ENCODE peak calls at places on chromosomes 12 and 14, in ten cellular contexts. A is stomach, X is A549, V is ovary, T is tibial nerve, J is suprapubic skin, N is H1, G is K562, E is GM12878, S is upper lobe of left lung. M is an unnamed sample.

GRCh38 chr14:75247286-75247922 is 31.2 kb upstream of the FOS start:
- DNase-seq in T (no peak), G (no peak), X (no peak), S (no peak), E (peak), V (no peak), N (no peak), A (no peak), J (no peak), M (no peak)

GRCh38 chr12:129704232-129704830 is 199.5 kb downstream of the TMEM132D start:
- DNase-seq in T (no peak), S (no peak), J (no peak), X (no peak), V (no peak), N (peak), E (no peak), A (no peak), G (no peak), M (no peak)

GRCh38 chr12:117564885-117565284 is 203.5 kb upstream of the NOS1 start:
- DNase-seq in E (no peak), V (no peak), S (no peak), A (no peak), J (no peak), N (no peak), G (no peak), T (no peak), X (no peak), M (no peak)

GRCh38 chr14:49545716-49546115 is 40.5 kb downstream of the RPS29 start:
- DNase-seq in S (no peak), A (no peak), T (no peak), J (no peak), V (no peak), N (no peak), X (no peak), G (no peak), E (no peak), M (no peak)

GRCh38 chr12:102567031-102567985 is 86.9 kb upstream of the IGF1 start:
- DNase-seq in E (no peak), A (no peak), S (no peak), X (peak), T (no peak), V (no peak), G (no peak), N (no peak), J (no peak), M (no peak)

GRCh38 chr12:31343139-31343538 is 17.2 kb upstream of the SINHCAF start:
- DNase-seq in G (no peak), A (no peak), N (no peak), X (no peak), E (no peak), V (no peak), S (no peak), J (no peak), T (no peak), M (no peak)

GRCh38 chr12:47903927-47904646 is 707 bp downstream of the VDR start:
- DNase-seq in E (no peak), T (no peak), V (no peak), A (peak), G (peak), N (no peak), S (peak), J (peak), X (peak), M (peak)

GRCh38 chr12:9095322-9095721 is 20.4 kb downstream of the A2M start:
- DNase-seq in S (no peak), A (no peak), N (no peak), X (no peak), E (no peak), T (no peak), G (no peak), V (no peak), J (no peak), M (no peak)

GRCh38 chr14:93648440-93649168 is 139.7 kb downstream of the PRIMA1 start:
- DNase-seq in A (no peak), G (peak), N (no peak), V (no peak), J (no peak), E (no peak), T (no peak), S (no peak), X (peak), M (no peak)

GRCh38 chr14:41229824-41230223 is 376.9 kb upstream of the LRFN5 start:
- DNase-seq in A (no peak), G (no peak), E (no peak), J (no peak), V (no peak), N (no peak), T (no peak), X (no peak), S (no peak), M (no peak)

GRCh38 chr14:66281036-66281776 is 205.0 kb upstream of the CCDC196 start:
- DNase-seq in X (no peak), V (no peak), J (no peak), E (no peak), T (no peak), A (no peak), S (no peak), G (no peak), N (no peak), M (peak)

GRCh38 chr14:32256606-32257005 is 53.5 kb upstream of the RNU6-8 start:
- DNase-seq in N (no peak), G (no peak), J (no peak), T (no peak), A (no peak), V (no peak), E (no peak), X (no peak), S (no peak), M (no peak)

GRCh38 chr12:39230086-39230485 is 212.8 kb downstream of the KIF21A start:
- DNase-seq in T (no peak), S (no peak), N (no peak), V (no peak), J (no peak), E (no peak), A (no peak), G (no peak), X (no peak), M (no peak)

GRCh38 chr12:122884091-122884826 is 11.7 kb downstream of the VPS37B start:
- DNase-seq in J (no peak), T (no peak), E (no peak), N (no peak), S (no peak), G (no peak), X (no peak), V (no peak), A (no peak), M (no peak)

GRCh38 chr12:79001404-79001803 is 136.8 kb downstream of the SYT1 start:
- DNase-seq in S (no peak), E (no peak), T (no peak), X (no peak), V (no peak), G (no peak), A (no peak), J (no peak), N (no peak), M (no peak)

GRCh38 chr14:99415496-99416281 is 65.0 kb downstream of the SETD3 start:
- DNase-seq in G (peak), N (no peak), S (no peak), A (peak), E (peak), T (no peak), V (no peak), J (no peak), X (peak), M (no peak)

GRCh38 chr14:57189070-57189469 is 79.6 kb downstream of the EXOC5 start:
- DNase-seq in G (peak), T (no peak), J (no peak), V (no peak), N (no peak), X (peak), A (no peak), S (no peak), E (no peak), M (no peak)

GRCh38 chr12:130562711-130563110 is 153.4 kb downstream of the RIMBP2 start:
- DNase-seq in S (no peak), V (no peak), N (no peak), G (no peak), X (no peak), T (no peak), E (no peak), A (no peak), J (no peak), M (no peak)

GRCh38 chr12:46209914-46210834 is 58.7 kb downstream of the SLC38A1 start:
- DNase-seq in V (no peak), E (peak), S (peak), N (no peak), A (peak), G (no peak), J (no peak), X (no peak), T (no peak), M (peak)

GRCh38 chr14:85333313-85333712 is 196.6 kb upstream of the FLRT2 start:
- DNase-seq in N (no peak), V (no peak), G (no peak), T (no peak), A (peak), E (no peak), S (no peak), X (no peak), J (no peak), M (no peak)

GRCh38 chr12:80033457-80033856 is 65.9 kb upstream of the OTOGL start:
- DNase-seq in E (no peak), X (no peak), S (no peak), J (no peak), T (no peak), V (no peak), A (no peak), G (no peak), N (no peak), M (no peak)

GRCh38 chr14:106883218-106883692 is 1356.9 kb downstream of the TMEM121 start:
- DNase-seq in X (no peak), T (no peak), V (peak), J (no peak), A (no peak), S (no peak), N (peak), E (no peak), G (peak), M (no peak)

GRCh38 chr12:3697311-3697870 is 55.5 kb downstream of the CRACR2A start:
- DNase-seq in T (no peak), E (no peak), X (no peak), S (no peak), V (no peak), N (no peak), G (no peak), J (no peak), A (no peak), M (no peak)

GRCh38 chr12:71904629-71905028 is 34.0 kb upstream of the TPH2 start:
- DNase-seq in A (no peak), E (no peak), T (no peak), G (no peak), N (no peak), J (no peak), S (no peak), V (no peak), X (no peak), M (no peak)

GRCh38 chr12:6053541-6053940 is 70.9 kb downstream of the VWF start:
- DNase-seq in V (no peak), X (no peak), G (no peak), T (no peak), J (no peak), S (no peak), E (no peak), N (no peak), A (no peak), M (no peak)

GRCh38 chr12:102023343-102023930 is 38.4 kb downstream of the WASHC3 start:
- DNase-seq in A (no peak), N (no peak), T (no peak), V (no peak), J (no peak), G (no peak), X (no peak), E (no peak), S (no peak), M (no peak)

GRCh38 chr14:41668346-41668745 is 61.7 kb downstream of the LRFN5 start:
- DNase-seq in A (no peak), T (no peak), J (no peak), G (no peak), S (no peak), N (no peak), X (no peak), V (no peak), E (no peak), M (no peak)

GRCh38 chr14:94104731-94105130 is 5.8 kb upstream of the IFI27 start:
- DNase-seq in N (no peak), V (no peak), G (no peak), E (no peak), T (no peak), X (no peak), J (no peak), S (no peak), A (no peak), M (no peak)

GRCh38 chr12:79415754-79416435 is 274.9 kb downstream of the PAWR start:
- DNase-seq in V (no peak), E (no peak), S (peak), G (no peak), N (no peak), X (no peak), J (no peak), T (no peak), A (peak), M (no peak)

GRCh38 chr12:53989227-53990113 is 4.5 kb downstream of the HOXC10 start:
- DNase-seq in G (peak), N (no peak), S (no peak), T (no peak), E (peak), V (no peak), J (no peak), A (no peak), X (peak), M (no peak)

GRCh38 chr12:15720299-15720698 is 68.9 kb downstream of the EPS8 start:
- DNase-seq in T (no peak), V (no peak), N (no peak), E (no peak), G (no peak), J (no peak), S (no peak), A (no peak), X (no peak), M (no peak)

GRCh38 chr14:24741871-24742270 is 107.9 kb upstream of the GZMB start:
- DNase-seq in A (no peak), G (no peak), J (no peak), E (no peak), T (no peak), S (no peak), X (no peak), V (no peak), N (no peak), M (no peak)

GRCh38 chr12:80291108-80291754 is 152.8 kb upstream of the PTPRQ start:
- DNase-seq in S (no peak), V (no peak), T (no peak), X (no peak), A (no peak), N (no peak), E (peak), J (no peak), G (no peak), M (no peak)

GRCh38 chr12:12266389-12266872 is 413 bp downstream of the LRP6 start:
- DNase-seq in T (no peak), G (no peak), X (no peak), E (no peak), V (peak), S (no peak), A (no peak), N (no peak), J (no peak), M (no peak)

GRCh38 chr14:101082436-101083384 is 179.2 kb upstream of the RTL1 start:
- DNase-seq in V (no peak), A (peak), T (no peak), X (no peak), J (peak), S (peak), E (no peak), G (no peak), N (no peak), M (peak)

GRCh38 chr12:50981319-50982239 is 29.2 kb downstream of the HIGD1C start:
- DNase-seq in N (no peak), J (no peak), S (no peak), A (no peak), T (no peak), G (peak), V (no peak), X (no peak), E (no peak), M (no peak)

GRCh38 chr12:73390256-73390655 is 1118.1 kb downstream of the TRHDE start:
- DNase-seq in J (no peak), A (no peak), G (no peak), X (no peak), E (no peak), T (no peak), N (no peak), S (no peak), V (no peak), M (no peak)

GRCh38 chr12:105742567-105742874 is 396.2 kb downstream of the NUAK1 start:
- DNase-seq in J (no peak), E (no peak), N (no peak), V (no peak), T (no peak), X (no peak), S (no peak), A (no peak), G (no peak), M (no peak)

GRCh38 chr14:77583657-77584056 is 32.8 kb downstream of the SPTLC2 start:
- DNase-seq in G (no peak), S (no peak), A (no peak), T (no peak), V (no peak), J (no peak), X (no peak), E (no peak), N (no peak), M (no peak)

GRCh38 chr14:77580964-77581505 is 35.4 kb downstream of the SPTLC2 start:
- DNase-seq in X (no peak), T (no peak), A (no peak), S (no peak), J (no peak), N (no peak), V (no peak), G (no peak), E (peak), M (no peak)

GRCh38 chr14:77584809-77585208 is 31.6 kb downstream of the SPTLC2 start:
- DNase-seq in A (no peak), G (no peak), S (no peak), V (no peak), J (no peak), E (no peak), T (no peak), X (no peak), N (no peak), M (no peak)

GRCh38 chr14:77580477-77580876 is 36.0 kb downstream of the SPTLC2 start:
- DNase-seq in S (no peak), V (no peak), X (no peak), E (no peak), A (no peak), J (no peak), G (no peak), T (no peak), N (no peak), M (no peak)

GRCh38 chr14:77582511-77582910 is 33.9 kb downstream of the SPTLC2 start:
- DNase-seq in N (no peak), E (no peak), T (no peak), J (no peak), S (no peak), G (no peak), A (no peak), V (no peak), X (no peak), M (no peak)
- TF ChIP-seq POLR2A in N (no peak), E (no peak), T (no peak), J (no peak), S (no peak), G (no peak), A (no peak), V (no peak), X (no peak), M (no peak)

GRCh38 chr12:19194963-19195362 is 65.4 kb downstream of the PLEKHA5 start:
- DNase-seq in J (no peak), X (no peak), G (no peak), T (no peak), N (no peak), E (no peak), A (no peak), V (no peak), S (no peak), M (no peak)

GRCh38 chr12:19200261-19200660 is 70.7 kb downstream of the PLEKHA5 start:
- DNase-seq in X (no peak), V (no peak), N (no peak), G (no peak), A (no peak), J (no peak), T (no peak), E (no peak), S (no peak), M (no peak)

GRCh38 chr12:19196959-19197630 is 67.6 kb downstream of the PLEKHA5 start:
- DNase-seq in S (no peak), V (no peak), A (no peak), T (no peak), X (no peak), J (no peak), E (no peak), N (no peak), G (no peak), M (no peak)

GRCh38 chr12:19199322-19199721 is 69.8 kb downstream of the PLEKHA5 start:
- DNase-seq in J (no peak), G (no peak), X (no peak), T (no peak), V (no peak), A (no peak), S (no peak), E (no peak), N (no peak), M (no peak)

GRCh38 chr12:19198272-19198671 is 68.7 kb downstream of the PLEKHA5 start:
- DNase-seq in J (no peak), V (no peak), S (no peak), X (no peak), A (no peak), G (no peak), T (no peak), E (no peak), N (no peak), M (no peak)
- TF ChIP-seq EP300 in J (no peak), V (no peak), S (no peak), X (no peak), A (no peak), G (no peak), T (no peak), E (no peak), N (no peak), M (no peak)

GRCh38 chr14:70600382-70601157 is at the start of gene MED6:
- DNase-seq in E (peak), G (peak), S (peak), A (peak), V (peak), T (peak), X (peak), N (peak), J (peak), M (peak)
- TF ChIP-seq POLR2A in E (peak), G (peak), S (no peak), A (no peak), V (peak), T (no peak), X (peak), N (peak), J (peak), M (no peak)

GRCh38 chr12:108565976-108566375 is 3.6 kb downstream of the ISCU start:
- DNase-seq in G (no peak), V (peak), S (peak), T (no peak), J (peak), X (peak), N (no peak), A (peak), E (peak), M (peak)

GRCh38 chr12:108567974-108568652 is 5.7 kb downstream of the ISCU start:
- DNase-seq in S (no peak), G (no peak), A (no peak), E (peak), T (no peak), J (no peak), V (no peak), X (no peak), N (no peak), M (no peak)

GRCh38 chr12:108564724-108565123 is 2.3 kb downstream of the ISCU start:
- DNase-seq in E (no peak), N (no peak), V (no peak), A (no peak), S (no peak), X (no peak), G (peak), T (no peak), J (no peak), M (no peak)

GRCh38 chr12:108567388-108567787 is 5.0 kb downstream of the ISCU start:
- DNase-seq in E (no peak), J (no peak), V (no peak), X (no peak), G (no peak), S (peak), A (no peak), T (no peak), N (no peak), M (no peak)

GRCh38 chr12:108566452-108566851 is 4.1 kb downstream of the ISCU start:
- DNase-seq in G (no peak), N (no peak), X (no peak), J (no peak), S (no peak), E (no peak), V (no peak), A (no peak), T (no peak), M (no peak)
- TF ChIP-seq EP300 in G (no peak), N (no peak), X (no peak), J (no peak), S (no peak), E (no peak), V (no peak), A (no peak), T (no peak), M (no peak)